ENCODE peak calls at places on chromosomes 12 and 14, in seven cellular contexts. M is AG09309, Y is Peyer's patch, C is OCI-LY7, E is hepatocyte, F is keratinocyte, X is mucosa of descending colon. B is an unnamed sample.

GRCh38 chr12:28563926-28564325 is 373.7 kb downstream of the CCDC91 start:
- DNase-seq in M (peak; percentile 77), Y (no peak), C (no peak), E (no peak), F (no peak), X (no peak), B (no peak)

GRCh38 chr14:69573841-69574265 is 818 bp downstream of the CCDC177 start:
- DNase-seq in M (no peak), Y (no peak), C (no peak), E (peak; percentile 20), F (no peak), X (no peak), B (no peak)

GRCh38 chr12:123363743-123364531 is 710 bp downstream of the SBNO1 start:
- DNase-seq in M (no peak), Y (no peak), C (peak; percentile 52), E (no peak), F (no peak), X (peak; percentile 31), B (no peak)

GRCh38 chr14:103132381-103133212 is 9.3 kb downstream of the TNFAIP2 start:
- DNase-seq in M (no peak), Y (no peak), C (no peak), E (no peak), F (no peak), X (no peak), B (no peak)

GRCh38 chr14:22390824-22391461 is 198.1 kb downstream of the DAD1 start:
- DNase-seq in M (no peak), Y (no peak), C (no peak), E (peak; percentile 26), F (peak; percentile 21), X (peak; percentile 21), B (no peak)

GRCh38 chr14:34012369-34012768 is 61.5 kb upstream of the EGLN3 start:
- DNase-seq in M (no peak), Y (no peak), C (no peak), E (no peak), F (no peak), X (no peak), B (peak; percentile 54)

GRCh38 chr12:55472297-55472696 is 2.4 kb upstream of the OR6C70 start:
- DNase-seq in M (no peak), Y (no peak), C (no peak), E (no peak), F (no peak), X (no peak), B (no peak)

GRCh38 chr12:2803635-2804380 is 8.7 kb upstream of the ITFG2 start:
- DNase-seq in M (no peak), Y (no peak), C (no peak), E (no peak), F (no peak), X (no peak), B (no peak)

GRCh38 chr12:24380122-24380521 is 430.7 kb upstream of the SOX5 start:
- DNase-seq in M (no peak), Y (no peak), C (no peak), E (no peak), F (no peak), X (no peak), B (no peak)

GRCh38 chr14:89473979-89474378 is 56.9 kb upstream of the FOXN3 start:
- DNase-seq in M (no peak), Y (no peak), C (no peak), E (no peak), F (no peak), X (no peak), B (no peak)

GRCh38 chr12:91954761-91955160 is 190.9 kb downstream of the BTG1 start:
- DNase-seq in M (no peak), Y (no peak), C (no peak), E (no peak), F (no peak), X (peak; percentile 30), B (no peak)

GRCh38 chr12:42812086-42812485 is 222.5 kb upstream of the PRICKLE1 start:
- DNase-seq in M (no peak), Y (no peak), C (no peak), E (no peak), F (no peak), X (no peak), B (no peak)

GRCh38 chr12:42372154-42372791 is 46.3 kb downstream of the PPHLN1 start:
- DNase-seq in M (peak; percentile 3), Y (no peak), C (peak; percentile 76), E (peak; percentile 60), F (no peak), X (peak; percentile 40), B (peak; percentile 64)

GRCh38 chr14:84785997-84786396 is 743.9 kb upstream of the FLRT2 start:
- DNase-seq in M (no peak), Y (no peak), C (no peak), E (no peak), F (no peak), X (no peak), B (no peak)

GRCh38 chr14:34027990-34028490 is 77.2 kb upstream of the EGLN3 start:
- DNase-seq in M (no peak), Y (no peak), C (no peak), E (no peak), F (no peak), X (no peak), B (no peak)

GRCh38 chr14:44657688-44658388 is 150.8 kb upstream of the FSCB start:
- DNase-seq in M (peak; percentile 5), Y (no peak), C (no peak), E (peak; percentile 60), F (no peak), X (no peak), B (no peak)

GRCh38 chr12:58326534-58326933 is 385.2 kb downstream of the ATP23 start:
- DNase-seq in M (no peak), Y (no peak), C (no peak), E (no peak), F (no peak), X (no peak), B (no peak)

GRCh38 chr12:24778486-24779304 is 170.2 kb downstream of the BCAT1 start:
- DNase-seq in M (peak; percentile 17), Y (no peak), C (peak; percentile 52), E (peak; percentile 45), F (no peak), X (no peak), B (peak; percentile 44)

GRCh38 chr14:60195179-60195810 is 30.1 kb upstream of the DHRS7 start:
- DNase-seq in M (no peak), Y (no peak), C (peak; percentile 67), E (no peak), F (no peak), X (no peak), B (peak; percentile 42)

GRCh38 chr14:90600619-90601018 is 203.8 kb downstream of the CALM1 start:
- DNase-seq in M (no peak), Y (no peak), C (no peak), E (no peak), F (no peak), X (no peak), B (no peak)

GRCh38 chr14:90601521-90601920 is 204.7 kb downstream of the CALM1 start:
- DNase-seq in M (no peak), Y (no peak), C (no peak), E (no peak), F (no peak), X (no peak), B (no peak)

GRCh38 chr14:90599339-90599738 is 202.5 kb downstream of the CALM1 start:
- DNase-seq in M (no peak), Y (no peak), C (no peak), E (no peak), F (no peak), X (no peak), B (no peak)

GRCh38 chr14:90597961-90598360 is 201.1 kb downstream of the CALM1 start:
- DNase-seq in M (no peak), Y (no peak), C (no peak), E (no peak), F (no peak), X (no peak), B (no peak)

GRCh38 chr14:90599748-90600507 is 203.1 kb downstream of the CALM1 start:
- DNase-seq in M (no peak), Y (no peak), C (no peak), E (peak; percentile 50), F (no peak), X (peak; percentile 25), B (no peak)
- H3K4me3 ChIP-seq in M (no peak overlapping the region), Y (no peak overlapping the region), C (no peak overlapping the region), E (no peak overlapping the region), F (no peak overlapping the region), X (no peak overlapping the region), B (no peak overlapping the region)

DNA sequence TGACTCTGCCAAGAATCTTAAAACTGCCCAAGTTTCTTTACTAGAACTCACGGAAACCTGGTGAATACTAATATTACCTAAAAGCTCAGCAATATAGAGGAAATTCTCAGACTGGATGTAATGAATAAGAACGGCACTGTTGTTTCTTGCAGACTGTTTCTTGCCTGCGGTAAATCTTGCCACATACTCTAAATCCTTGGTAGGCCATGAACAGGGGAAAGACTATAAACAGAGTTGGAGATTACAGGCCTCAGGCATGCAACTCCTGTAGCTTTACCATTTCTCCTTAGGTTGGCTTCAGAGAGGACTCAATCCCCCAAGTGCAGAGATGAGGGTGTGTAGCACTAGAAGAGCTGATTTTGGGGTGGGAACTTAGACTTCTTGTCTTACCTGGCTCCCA is 1.1 kb downstream of the ALDH6A1 start:
- DNase-seq in M (no peak), Y (no peak), C (no peak), E (peak; percentile 26), F (no peak), X (no peak), B (no peak)
- H3K4me3 ChIP-seq in M (peak overlapping the region; percentile 69), Y (no peak overlapping the region), C (peak overlapping the region; percentile 79), E (peak overlapping the region; percentile 9), F (peak overlapping the region; percentile 98), X (no peak overlapping the region), B (no peak overlapping the region)

DNA sequence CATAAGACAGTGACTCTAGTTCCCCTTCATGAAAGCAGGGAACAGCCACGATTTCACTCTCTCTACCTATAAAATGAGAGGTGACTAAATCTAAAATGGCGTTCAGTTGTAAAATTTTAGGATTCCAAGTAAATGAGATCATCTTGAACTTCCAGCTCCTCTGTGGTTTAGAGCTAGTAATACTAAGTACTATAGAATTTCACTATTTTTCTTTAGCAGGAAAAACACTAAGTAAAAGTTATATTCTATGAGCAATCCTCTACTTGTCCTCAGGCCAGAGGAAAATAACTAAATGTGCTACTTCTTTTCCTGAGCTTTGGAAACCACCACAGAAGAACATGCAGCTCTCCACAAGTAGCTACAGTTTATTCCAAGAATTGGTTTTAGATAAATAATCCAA is 55.6 kb downstream of the NIN start:
- DNase-seq in M (peak; percentile 87), Y (no peak), C (no peak), E (peak; percentile 27), F (peak; percentile 52), X (no peak), B (no peak)
- H3K4me3 ChIP-seq in M (no peak overlapping the region), Y (no peak overlapping the region), C (no peak overlapping the region), E (no peak overlapping the region), F (no peak overlapping the region), X (no peak overlapping the region), B (no peak overlapping the region)

DNA sequence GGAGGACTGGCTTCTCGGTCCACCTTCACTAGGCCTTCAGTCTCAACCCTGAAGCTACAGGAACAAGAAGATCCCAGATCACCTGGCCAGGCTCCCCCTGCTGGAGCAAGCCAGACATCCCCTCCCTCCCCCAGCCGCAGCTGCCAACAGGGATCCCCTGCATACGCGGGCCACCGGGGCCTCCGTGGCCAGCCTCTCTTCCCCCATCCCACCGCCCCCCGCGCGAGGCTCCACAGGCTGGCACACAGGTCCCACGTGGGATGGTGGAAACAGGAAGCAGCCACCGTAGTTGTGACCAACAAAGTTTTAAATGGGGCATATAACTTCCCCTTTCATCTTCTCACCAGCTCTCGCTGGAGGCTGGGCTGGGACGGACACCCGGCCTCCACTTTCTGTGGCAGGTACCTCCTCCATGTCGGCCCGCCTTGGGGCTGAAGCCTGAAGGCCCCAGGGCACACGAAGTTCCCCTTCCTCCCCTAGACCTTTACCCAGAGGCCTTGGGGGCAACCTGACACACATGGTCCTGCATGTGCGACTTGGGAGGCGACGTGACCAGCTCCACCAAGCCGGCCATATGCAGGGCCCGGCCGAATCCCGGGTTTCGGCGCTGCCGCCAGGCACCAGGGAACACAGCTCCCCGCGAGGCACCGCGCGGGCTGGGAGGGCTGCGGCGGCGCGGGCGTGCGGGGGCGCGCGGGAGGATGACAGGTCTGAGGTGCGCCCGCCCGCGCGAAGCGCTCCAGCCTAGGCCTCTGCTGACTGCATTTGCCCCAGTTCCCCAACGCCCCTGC is 44.4 kb upstream of the PNMA1 start:
- DNase-seq in M (no peak), Y (peak; percentile 89), C (peak; percentile 85), E (peak; percentile 89), F (no peak), X (peak; percentile 89), B (peak; percentile 79)
- H3K4me3 ChIP-seq in M (peak overlapping the region; percentile 79), Y (peak overlapping the region; percentile 87), C (peak overlapping the region; percentile 78), E (peak overlapping the region; percentile 88), F (peak overlapping the region; percentile 89), X (peak overlapping the region; percentile 53), B (peak overlapping the region; percentile 85)